ENCODE peak calls at places on chromosomes 1 and 21, in ten cellular contexts. L, P, G, Z, D, T, N, U, Y and H are unnamed samples.

GRCh38 chr1:218750216-218750970 is 405.3 kb downstream of the TGFB2 start:
- DNase-seq in P (no peak), Y (no peak), T (no peak), Z (no peak), D (no peak), G (no peak), L (no peak), N (no peak), U (no peak), H (no peak)

GRCh38 chr1:4461726-4462290 is 192.6 kb upstream of the AJAP1 start:
- DNase-seq in Y (no peak), N (no peak), D (no peak), T (no peak), U (no peak), G (no peak), L (no peak), P (no peak), Z (no peak), H (no peak)

GRCh38 chr1:9429369-9429766 is 109.9 kb upstream of the SLC25A33 start:
- DNase-seq in L (no peak), P (no peak), Z (no peak), U (no peak), G (no peak), N (no peak), D (no peak), T (no peak), Y (no peak), H (no peak)

GRCh38 chr1:29298175-29298720 is 61.9 kb downstream of the PTPRU start:
- DNase-seq in Y (no peak), N (no peak), D (no peak), L (no peak), U (no peak), G (no peak), P (no peak), T (peak), Z (no peak), H (no peak)

GRCh38 chr21:37237764-37238163 is 29.4 kb downstream of the VPS26C start:
- DNase-seq in T (no peak), Y (no peak), Z (no peak), G (no peak), L (no peak), N (no peak), P (no peak), U (no peak), D (no peak), H (no peak)

GRCh38 chr1:4061521-4062031 is 161.5 kb upstream of the C1orf174 start:
- DNase-seq in P (no peak), D (no peak), N (no peak), Y (no peak), Z (no peak), L (no peak), T (no peak), U (no peak), G (peak), H (peak)

GRCh38 chr1:2553871-2554620 is 2.1 kb upstream of the TNFRSF14 start:
- DNase-seq in L (no peak), D (no peak), Y (no peak), T (no peak), N (no peak), U (no peak), Z (no peak), P (no peak), G (no peak), H (no peak)

GRCh38 chr1:1622578-1623094 is 7.3 kb downstream of the MIB2 start:
- DNase-seq in G (no peak), D (no peak), N (no peak), L (no peak), U (no peak), P (no peak), T (no peak), Z (no peak), Y (no peak), H (no peak)

GRCh38 chr21:15004721-15005370 is 60.0 kb downstream of the NRIP1 start:
- DNase-seq in N (no peak), T (no peak), Z (no peak), U (no peak), G (no peak), Y (no peak), D (no peak), L (no peak), P (no peak), H (no peak)

GRCh38 chr21:39938086-39938611 is 70.9 kb downstream of the PCP4 start:
- DNase-seq in N (no peak), D (no peak), P (no peak), Z (no peak), L (no peak), G (no peak), U (no peak), Y (no peak), T (peak), H (no peak)

GRCh38 chr1:12424793-12425192 is 193.2 kb downstream of the DHRS3 start:
- DNase-seq in U (no peak), G (no peak), D (no peak), P (no peak), T (no peak), L (no peak), Y (no peak), Z (no peak), N (no peak), H (no peak)

GRCh38 chr1:34113887-34114286 is 51.1 kb downstream of the CSMD2 start:
- DNase-seq in P (no peak), T (no peak), D (no peak), Y (no peak), U (no peak), L (peak), G (no peak), Z (no peak), N (no peak), H (no peak)

GRCh38 chr1:156284112-156284511 is at the start of gene TMEM79:
- DNase-seq in P (no peak), G (no peak), Z (peak), N (no peak), Y (no peak), L (no peak), D (no peak), T (no peak), U (no peak), H (no peak)

GRCh38 chr1:117599286-117599685 is 6.6 kb upstream of the TENT5C start:
- DNase-seq in Z (no peak), L (no peak), U (no peak), N (no peak), D (no peak), Y (no peak), P (no peak), T (no peak), G (peak), H (peak)

GRCh38 chr1:1080122-1080753 is 6.1 kb upstream of the RNF223 start:
- DNase-seq in G (no peak), L (peak), D (peak), N (peak), P (peak), U (no peak), Y (no peak), Z (peak), T (peak), H (peak)

GRCh38 chr1:20250346-20250989 is 40.2 kb upstream of the VWA5B1 start:
- DNase-seq in Z (peak), D (no peak), Y (peak), T (peak), P (no peak), G (no peak), U (no peak), L (peak), N (no peak), H (peak)

GRCh38 chr1:21896652-21897532 is 40.2 kb downstream of the HSPG2 start:
- DNase-seq in L (no peak), Z (peak), T (peak), N (peak), U (peak), G (peak), D (peak), Y (no peak), P (peak), H (peak)

GRCh38 chr1:154881820-154882535 is 11.9 kb upstream of the KCNN3 start:
- DNase-seq in N (no peak), T (no peak), Z (no peak), G (no peak), D (no peak), U (no peak), P (no peak), L (no peak), Y (no peak), H (no peak)

GRCh38 chr1:208681878-208682663 is 437.9 kb upstream of the PLXNA2 start:
- DNase-seq in U (no peak), G (no peak), Z (no peak), L (no peak), P (no peak), N (no peak), T (no peak), D (no peak), Y (no peak), H (no peak)

GRCh38 chr1:22038036-22038435 is 14.5 kb upstream of the CDC42 start:
- DNase-seq in P (no peak), L (no peak), D (peak), N (no peak), U (no peak), Y (no peak), G (no peak), T (no peak), Z (no peak), H (no peak)

GRCh38 chr1:180157576-180158057 is 2.9 kb downstream of the QSOX1 start:
- DNase-seq in N (no peak), G (no peak), Y (no peak), P (no peak), L (no peak), Z (peak), D (no peak), T (no peak), U (no peak), H (peak)

GRCh38 chr21:22474403-22474802 is 1476.2 kb downstream of the NCAM2 start:
- DNase-seq in T (no peak), D (no peak), G (no peak), Y (no peak), P (no peak), U (no peak), L (no peak), Z (no peak), N (no peak), H (no peak)

GRCh38 chr1:217348960-217349664 is 281.8 kb downstream of the GPATCH2 start:
- DNase-seq in L (no peak), P (no peak), T (no peak), G (no peak), D (no peak), Y (no peak), N (no peak), U (no peak), Z (no peak), H (no peak)

GRCh38 chr1:229273507-229274232 is 2.8 kb downstream of the RAB4A start:
- DNase-seq in G (no peak), L (no peak), U (no peak), Y (no peak), P (no peak), Z (no peak), D (no peak), T (no peak), N (no peak), H (peak)

GRCh38 chr1:84353665-84354064 is 44.6 kb upstream of the DNASE2B start:
- DNase-seq in N (no peak), L (no peak), U (no peak), Y (no peak), G (no peak), P (no peak), T (no peak), D (no peak), Z (no peak), H (no peak)

GRCh38 chr1:47638240-47638639 is 200.4 kb downstream of the FOXD2 start:
- DNase-seq in Z (no peak), T (peak), U (no peak), P (no peak), D (no peak), G (no peak), Y (no peak), N (no peak), L (no peak), H (no peak)

GRCh38 chr21:27076035-27076434 is 109.1 kb upstream of the ADAMTS5 start:
- DNase-seq in D (no peak), L (no peak), N (no peak), Z (no peak), P (no peak), Y (no peak), U (no peak), G (no peak), T (no peak), H (no peak)
- TF ChIP-seq POLR2A in D (no peak), L (no peak), N (no peak), Z (no peak), P (no peak), Y (no peak), U (no peak), G (no peak), T (no peak), H (no peak)

DNA sequence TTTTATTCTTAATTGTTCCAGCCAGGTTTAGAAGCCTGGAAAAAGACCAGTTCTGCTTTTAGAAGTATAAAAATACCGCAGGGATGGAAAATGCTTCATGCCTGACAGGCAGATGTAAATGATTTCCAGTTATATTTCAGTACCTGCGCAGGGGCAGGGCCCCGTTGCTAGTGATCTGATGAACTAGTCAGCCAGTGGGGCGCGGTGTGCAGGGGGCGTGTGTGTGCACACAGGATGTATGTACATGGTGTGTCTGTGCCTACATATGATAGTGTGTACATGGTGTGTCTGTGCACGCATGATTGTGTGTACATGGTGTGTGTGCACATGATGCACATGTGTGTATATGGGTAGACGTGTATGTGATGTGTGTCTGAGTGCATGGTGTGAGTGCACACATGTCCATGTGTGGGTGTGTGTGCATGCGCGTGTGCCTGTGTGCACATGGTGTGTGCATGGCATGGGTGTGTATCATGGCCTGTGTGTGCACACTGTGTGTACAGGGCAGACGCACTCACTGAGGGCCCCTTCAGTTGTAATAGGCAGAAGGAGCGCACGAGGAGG is 36.2 kb downstream of the ABCG1 start:
- DNase-seq in D (no peak), T (no peak), Y (no peak), G (no peak), N (no peak), P (no peak), Z (no peak), U (no peak), L (no peak), H (no peak)
- TF ChIP-seq EP300 in D (no peak), T (no peak), Y (no peak), G (no peak), N (no peak), P (no peak), Z (no peak), U (no peak), L (no peak), H (no peak)

GRCh38 chr1:203001986-203002385 is 5.2 kb upstream of the TMEM183A start:
- DNase-seq in N (no peak), Z (no peak), P (no peak), Y (no peak), G (no peak), L (no peak), T (no peak), D (no peak), U (no peak), H (no peak)

GRCh38 chr1:203011582-203011981 is 4.4 kb downstream of the TMEM183A start:
- DNase-seq in D (no peak), U (no peak), Z (no peak), G (no peak), P (no peak), Y (no peak), L (no peak), T (no peak), N (no peak), H (no peak)

GRCh38 chr1:203009185-203009584 is 2.0 kb downstream of the TMEM183A start:
- DNase-seq in D (no peak), T (no peak), Z (no peak), U (no peak), L (no peak), N (no peak), P (no peak), Y (no peak), G (no peak), H (no peak)

GRCh38 chr1:203002951-203003350 is 4.2 kb upstream of the TMEM183A start:
- DNase-seq in Z (no peak), N (no peak), Y (no peak), L (no peak), D (no peak), T (no peak), G (no peak), P (no peak), U (no peak), H (no peak)

DNA sequence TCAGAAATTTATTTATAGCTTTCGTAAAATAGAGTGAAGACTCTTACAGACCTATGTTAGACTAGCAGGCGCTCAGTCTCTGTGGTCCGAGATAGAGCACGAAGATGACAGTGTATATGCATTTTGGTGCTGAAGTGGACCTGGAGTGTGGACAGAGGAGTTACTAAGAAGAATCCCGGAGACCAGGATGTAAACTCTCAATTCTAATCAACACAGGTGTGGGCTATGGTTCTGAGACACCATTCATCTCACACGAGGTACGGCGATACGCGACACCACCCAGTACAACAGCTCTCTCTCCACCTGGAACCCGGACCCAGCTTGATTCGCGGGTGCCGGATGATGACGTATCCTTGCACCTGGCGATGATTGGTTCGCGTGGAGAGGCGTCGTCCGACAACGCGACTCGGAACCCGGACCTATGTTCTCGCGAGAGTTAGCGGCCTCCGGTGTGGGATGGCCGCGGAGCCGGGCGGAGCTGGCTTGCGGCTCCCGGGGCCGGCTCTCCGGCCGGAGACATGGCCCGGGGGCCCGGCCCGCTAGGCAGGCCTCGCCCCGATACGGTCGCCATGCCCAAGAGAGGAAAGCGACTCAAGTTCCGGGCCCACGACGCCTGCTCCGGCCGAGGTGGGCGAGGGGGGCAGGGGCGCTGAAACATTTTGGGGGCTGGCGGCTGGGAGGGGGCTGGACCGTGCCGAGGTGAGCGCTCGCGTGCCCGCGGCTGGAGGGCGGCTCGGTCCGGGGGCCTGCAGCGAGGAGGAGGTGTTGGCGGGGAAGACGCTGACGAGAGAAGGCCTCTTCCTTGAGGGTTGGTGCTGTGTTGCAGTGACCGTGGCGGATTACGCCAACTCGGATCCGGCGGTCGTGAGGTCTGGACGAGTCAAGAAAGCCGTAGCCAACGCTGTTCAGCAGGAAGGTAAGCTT is at the start of gene TMEM183A:
- DNase-seq in L (peak), Y (peak), G (peak), U (peak), D (peak), Z (peak), N (peak), T (peak), P (peak), H (peak)
- TF ChIP-seq POLR2A in L (peak), Y (peak), G (peak), U (peak), D (peak), Z (peak), N (peak), T (peak), P (peak), H (no peak)

GRCh38 chr1:89532228-89532627 is 7.6 kb downstream of the LRRC8B start:
- DNase-seq in U (no peak), T (no peak), D (no peak), G (no peak), Y (no peak), N (no peak), P (no peak), Z (no peak), L (no peak), H (no peak)

GRCh38 chr1:89529196-89529595 is 4.6 kb downstream of the LRRC8B start:
- DNase-seq in T (no peak), Y (no peak), D (no peak), P (no peak), Z (no peak), G (no peak), N (no peak), L (no peak), U (no peak), H (no peak)

GRCh38 chr1:89532866-89533265 is 8.2 kb downstream of the LRRC8B start:
- DNase-seq in Z (no peak), P (no peak), U (no peak), Y (no peak), G (no peak), T (no peak), D (no peak), L (no peak), N (no peak), H (no peak)

GRCh38 chr1:89531480-89532139 is 7.0 kb downstream of the LRRC8B start:
- DNase-seq in D (no peak), G (no peak), N (no peak), Y (no peak), U (no peak), Z (no peak), L (no peak), T (no peak), P (no peak), H (no peak)

DNA sequence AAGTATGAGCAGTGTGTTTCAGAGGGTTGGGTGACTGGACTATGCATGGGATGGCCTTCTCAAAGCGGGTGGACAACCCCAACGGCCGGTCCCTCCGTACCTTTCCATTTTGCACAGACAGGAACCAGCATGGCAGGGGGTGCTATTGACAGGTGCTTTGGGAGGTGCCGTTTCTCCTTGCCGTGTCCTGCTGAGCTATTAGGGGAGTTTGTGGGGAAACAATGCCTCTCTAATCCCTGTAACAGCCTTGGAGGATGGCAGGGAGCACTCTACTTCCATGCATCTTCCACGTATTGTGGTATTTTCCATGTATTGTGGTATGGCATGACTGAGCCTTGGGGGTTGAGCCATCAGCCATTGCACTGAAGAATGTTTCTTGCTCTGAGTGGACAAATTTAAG is 6.1 kb downstream of the LRRC8B start:
- DNase-seq in G (no peak), L (no peak), Y (no peak), N (no peak), Z (no peak), D (no peak), T (no peak), P (no peak), U (no peak), H (no peak)
- TF ChIP-seq EP300 in G (no peak), L (no peak), Y (no peak), N (no peak), Z (no peak), D (no peak), T (no peak), P (no peak), U (no peak), H (no peak)